ENCODE peak calls at places on chromosomes 5 and 9, in eight cellular contexts. O, W, G, N, Q, L, K and H are unnamed samples. For H3K9me3, the result is how much of the 10 kb centered on the place peaks cover.

GRCh38 chr5:181190711-181191525 is 14.1 kb downstream of the TRIM7 start:
- DNase-seq in G (no peak), W (peak), N (peak), O (no peak), Q (peak), L (no peak), K (peak), H (no peak)

GRCh38 chr5:163306421-163306820 is 131.0 kb upstream of the CCNG1 start:
- DNase-seq in O (no peak), Q (peak), N (peak), K (peak), G (peak), W (peak), L (no peak), H (no peak)

GRCh38 chr5:24623018-24623417 is 21.8 kb downstream of the CDH10 start:
- DNase-seq in O (no peak), Q (no peak), N (no peak), L (no peak), K (no peak), W (peak), G (no peak), H (no peak)

GRCh38 chr5:143505354-143505753 is 101.9 kb upstream of the NR3C1 start:
- DNase-seq in L (no peak), Q (no peak), W (no peak), N (no peak), K (no peak), O (no peak), G (no peak), H (no peak)

GRCh38 chr5:176559683-176560082 is 10.5 kb downstream of the CDHR2 start:
- DNase-seq in N (peak), W (no peak), G (peak), L (no peak), K (no peak), Q (no peak), O (peak), H (no peak)

GRCh38 chr5:150648294-150649107 is 8.0 kb downstream of the SYNPO start:
- DNase-seq in Q (no peak), O (no peak), N (no peak), G (no peak), K (no peak), L (no peak), W (no peak), H (no peak)

GRCh38 chr5:168195110-168195509 is 96.3 kb upstream of the WWC1 start:
- DNase-seq in W (no peak), N (no peak), O (no peak), Q (no peak), L (no peak), G (no peak), K (no peak), H (no peak)

GRCh38 chr9:70601000-70601929 is 186.8 kb upstream of the KLF9 start:
- DNase-seq in N (no peak), Q (peak), L (peak), W (peak), K (peak), G (no peak), O (no peak), H (no peak)

GRCh38 chr9:113155911-113156559 is 5.2 kb downstream of the SLC31A2 start:
- DNase-seq in Q (no peak), G (no peak), K (no peak), W (no peak), O (no peak), N (peak), L (no peak), H (no peak)

GRCh38 chr5:170747851-170748250 is 35.7 kb upstream of the GABRP start:
- DNase-seq in K (peak), Q (peak), G (peak), L (no peak), O (no peak), N (peak), W (no peak), H (no peak)

GRCh38 chr5:33736510-33736909 is 155.3 kb downstream of the ADAMTS12 start:
- DNase-seq in Q (peak), W (no peak), N (no peak), G (no peak), L (peak), K (peak), O (no peak), H (no peak)

GRCh38 chr5:54514841-54515432 is 2.6 kb upstream of the SNX18 start:
- DNase-seq in K (peak), O (no peak), G (no peak), L (peak), W (no peak), N (no peak), Q (peak), H (no peak)

GRCh38 chr5:128750202-128750601 is 212.2 kb upstream of the FBN2 start:
- DNase-seq in N (no peak), Q (no peak), L (no peak), G (no peak), W (no peak), K (no peak), O (no peak), H (no peak)

GRCh38 chr5:14700478-14701436 is 36.2 kb downstream of the OTULIN start:
- DNase-seq in N (peak), W (no peak), G (no peak), K (no peak), L (no peak), Q (no peak), O (no peak), H (no peak)

DNA sequence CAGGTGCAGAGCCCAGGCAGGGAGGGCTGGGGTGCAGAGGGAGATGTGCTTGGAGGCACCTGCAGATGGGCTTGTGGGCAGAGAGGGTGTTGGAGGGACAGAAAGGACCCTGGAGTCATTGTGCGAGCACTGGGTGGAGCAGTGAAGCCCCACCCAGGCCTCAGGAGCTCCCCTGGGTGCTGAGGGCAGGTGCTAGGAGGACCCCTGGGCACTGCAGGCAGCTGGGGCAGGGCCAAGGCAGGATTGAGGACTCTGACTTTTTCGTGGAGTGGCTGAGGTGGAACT is 10.3 kb upstream of the SLC6A18 start:
- DNase-seq in W (no peak), O (no peak), N (no peak), G (no peak), Q (no peak), L (no peak), K (no peak), H (no peak)
- TF ChIP-seq EZH2 in W (no peak), O (no peak), N (no peak), G (no peak), Q (no peak), L (no peak), K (no peak), H (no peak)

GRCh38 chr9:123201083-123201482 is 67.3 kb downstream of the STRBP start:
- DNase-seq in Q (no peak), W (no peak), G (no peak), L (no peak), N (no peak), O (no peak), K (no peak), H (no peak)
- H3K9me3 ChIP-seq in Q (under half), W (under half), G (under half), L (under half), N (under half), O (under half), K (under half), H (under half)

GRCh38 chr9:100598641-100599145 is 20.8 kb downstream of the CAVIN4 start:
- DNase-seq in N (peak), W (peak), G (peak), Q (peak), O (peak), L (peak), K (peak), H (no peak)

GRCh38 chr9:100591639-100592412 is 13.9 kb downstream of the CAVIN4 start:
- DNase-seq in G (no peak), K (no peak), Q (no peak), W (no peak), O (no peak), L (no peak), N (no peak), H (no peak)

GRCh38 chr9:100591139-100591538 is 13.3 kb downstream of the CAVIN4 start:
- DNase-seq in K (no peak), G (no peak), Q (no peak), N (no peak), W (no peak), O (no peak), L (no peak), H (no peak)

GRCh38 chr9:100597236-100597635 is 19.4 kb downstream of the CAVIN4 start:
- DNase-seq in K (no peak), L (no peak), N (no peak), G (no peak), O (no peak), Q (no peak), W (no peak), H (no peak)

DNA sequence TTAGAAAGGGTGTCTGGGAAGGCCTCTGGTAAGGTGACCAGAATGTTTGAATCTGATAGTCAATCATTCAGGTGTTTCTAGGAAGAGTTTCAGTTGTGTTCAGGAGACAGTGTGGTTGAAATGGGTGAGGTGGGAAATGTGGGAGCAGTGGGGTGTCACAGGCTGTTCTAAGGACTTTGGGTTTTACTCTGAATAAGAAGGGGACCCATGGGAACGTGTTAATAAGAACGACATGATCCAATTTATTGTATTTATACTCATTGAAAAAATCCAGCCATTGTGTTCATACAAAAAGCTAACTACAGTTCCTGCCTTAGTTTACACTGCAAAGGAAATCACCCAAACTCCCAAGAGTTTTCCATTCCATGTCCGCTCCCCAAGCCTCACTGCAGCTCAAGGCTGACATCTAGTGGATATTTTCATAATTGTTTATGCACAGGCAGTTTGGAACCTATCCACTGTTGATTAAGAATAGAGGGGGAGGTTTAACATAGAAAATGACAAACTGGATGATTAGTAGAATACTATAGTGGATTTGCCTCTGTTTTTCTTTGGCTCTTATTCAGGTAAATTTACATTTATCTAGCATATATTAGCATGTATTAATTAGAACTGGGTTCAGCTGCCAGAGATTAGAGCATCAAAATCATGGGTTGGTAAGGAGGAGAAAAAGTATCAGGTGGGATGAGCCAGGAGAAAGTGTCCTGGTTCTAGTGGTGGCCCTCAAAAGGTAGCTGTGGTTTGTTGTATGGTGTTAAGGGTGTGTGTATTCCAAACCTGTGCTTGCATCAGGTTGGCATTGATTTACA is 17.7 kb downstream of the CAVIN4 start:
- DNase-seq in N (peak), G (peak), Q (peak), L (no peak), K (peak), W (peak), O (no peak), H (no peak)
- H2AFZ ChIP-seq in N (peak), G (no peak), Q (peak), L (no peak), K (no peak), W (no peak), O (no peak), H (no peak)

GRCh38 chr5:77211691-77212047 is 1.2 kb downstream of the PDE8B start:
- DNase-seq in K (no peak), Q (no peak), W (no peak), N (no peak), G (no peak), O (no peak), L (no peak), H (no peak)
- TF ChIP-seq EZH2 in K (no peak), Q (peak), W (no peak), N (no peak), G (no peak), O (no peak), L (no peak), H (no peak)